ENCODE peak calls at places on chromosomes 4 and X, in ten cellular contexts. V is adrenal gland, N is IMR-90, S is thoracic aorta, W is suprapubic skin, T is colonic mucosa, G is WERI-Rb-1, C is brain microvascular endothelial cell, P is stomach, I is PC-3. Y is an unnamed sample.

GRCh38 chrX:38657562-38657961 is 96.2 kb downstream of the TSPAN7 start:
- DNase-seq in V (no peak), N (no peak), S (no peak), W (no peak), T (no peak), G (no peak), C (no peak), P (no peak), I (no peak), Y (no peak)

GRCh38 chr4:24121395-24122175 is 231.7 kb upstream of the PPARGC1A start:
- DNase-seq in V (no peak), N (peak), S (no peak), W (no peak), T (no peak), G (no peak), C (no peak), P (no peak), I (no peak), Y (no peak)

GRCh38 chr4:133801858-133802257 is 399.7 kb downstream of the PABPC4L start:
- DNase-seq in V (no peak), N (no peak), S (no peak), W (no peak), T (no peak), G (no peak), C (no peak), P (no peak), I (no peak), Y (no peak)

GRCh38 chr4:141705747-141706377 is 69.5 kb downstream of the IL15 start:
- DNase-seq in V (no peak), N (no peak), S (no peak), W (no peak), T (no peak), G (no peak), C (no peak), P (no peak), I (no peak), Y (no peak)

GRCh38 chr4:122156819-122157218 is 4.7 kb downstream of the BLTP1 start:
- DNase-seq in V (no peak), N (peak), S (no peak), W (no peak), T (no peak), G (no peak), C (no peak), P (no peak), I (no peak), Y (no peak)

GRCh38 chr4:10578027-10578426 is 106.5 kb downstream of the CLNK start:
- DNase-seq in V (no peak), N (no peak), S (no peak), W (no peak), T (no peak), G (no peak), C (no peak), P (no peak), I (no peak), Y (no peak)

GRCh38 chrX:39946822-39947221 is 150.9 kb downstream of the BCOR start:
- DNase-seq in V (no peak), N (peak), S (no peak), W (no peak), T (no peak), G (no peak), C (peak), P (no peak), I (peak), Y (no peak)

GRCh38 chrX:86981326-86981890 is 536.2 kb upstream of the KLHL4 start:
- DNase-seq in V (no peak), N (no peak), S (no peak), W (no peak), T (no peak), G (no peak), C (no peak), P (no peak), I (no peak), Y (no peak)

GRCh38 chr4:83855044-83855443 is 319.1 kb downstream of the GPAT3 start:
- DNase-seq in V (no peak), N (peak), S (no peak), W (no peak), T (no peak), G (no peak), C (peak), P (no peak), I (peak), Y (peak)

GRCh38 chr4:137677851-137678250 is 145.6 kb upstream of the PCDH18 start:
- DNase-seq in V (no peak), N (peak), S (no peak), W (no peak), T (no peak), G (no peak), C (no peak), P (no peak), I (peak), Y (no peak)

GRCh38 chr4:185101354-185101890 is 41.6 kb upstream of the SLC25A4 start:
- DNase-seq in V (no peak), N (no peak), S (no peak), W (no peak), T (no peak), G (no peak), C (no peak), P (no peak), I (no peak), Y (no peak)

GRCh38 chr4:60897415-60897814 is 302.7 kb upstream of the ADGRL3 start:
- DNase-seq in V (no peak), N (no peak), S (no peak), W (no peak), T (no peak), G (no peak), C (peak), P (no peak), I (peak), Y (no peak)

GRCh38 chr4:106993846-106994245 is 42.3 kb downstream of the DKK2 start:
- DNase-seq in V (no peak), N (no peak), S (no peak), W (no peak), T (no peak), G (no peak), C (no peak), P (no peak), I (no peak), Y (no peak)

GRCh38 chr4:78938474-78938867 is 767 bp downstream of the PAQR3 start:
- DNase-seq in V (no peak), N (no peak), S (no peak), W (no peak), T (no peak), G (no peak), C (no peak), P (no peak), I (no peak), Y (no peak)

GRCh38 chr4:29276150-29276549 is 1444.0 kb upstream of the PCDH7 start:
- DNase-seq in V (no peak), N (no peak), S (no peak), W (no peak), T (no peak), G (no peak), C (no peak), P (no peak), I (peak), Y (no peak)

GRCh38 chr4:29277381-29277780 is 1442.8 kb upstream of the PCDH7 start:
- DNase-seq in V (no peak), N (peak), S (no peak), W (no peak), T (no peak), G (no peak), C (peak), P (no peak), I (peak), Y (no peak)

GRCh38 chr4:29278580-29278979 is 1441.6 kb upstream of the PCDH7 start:
- DNase-seq in V (no peak), N (peak), S (no peak), W (no peak), T (no peak), G (no peak), C (peak), P (no peak), I (peak), Y (no peak)
- H3K4me3 ChIP-seq in V (no peak), N (no peak), S (no peak), W (no peak), T (no peak), G (no peak), C (no peak), P (no peak), I (peak), Y (no peak)

DNA sequence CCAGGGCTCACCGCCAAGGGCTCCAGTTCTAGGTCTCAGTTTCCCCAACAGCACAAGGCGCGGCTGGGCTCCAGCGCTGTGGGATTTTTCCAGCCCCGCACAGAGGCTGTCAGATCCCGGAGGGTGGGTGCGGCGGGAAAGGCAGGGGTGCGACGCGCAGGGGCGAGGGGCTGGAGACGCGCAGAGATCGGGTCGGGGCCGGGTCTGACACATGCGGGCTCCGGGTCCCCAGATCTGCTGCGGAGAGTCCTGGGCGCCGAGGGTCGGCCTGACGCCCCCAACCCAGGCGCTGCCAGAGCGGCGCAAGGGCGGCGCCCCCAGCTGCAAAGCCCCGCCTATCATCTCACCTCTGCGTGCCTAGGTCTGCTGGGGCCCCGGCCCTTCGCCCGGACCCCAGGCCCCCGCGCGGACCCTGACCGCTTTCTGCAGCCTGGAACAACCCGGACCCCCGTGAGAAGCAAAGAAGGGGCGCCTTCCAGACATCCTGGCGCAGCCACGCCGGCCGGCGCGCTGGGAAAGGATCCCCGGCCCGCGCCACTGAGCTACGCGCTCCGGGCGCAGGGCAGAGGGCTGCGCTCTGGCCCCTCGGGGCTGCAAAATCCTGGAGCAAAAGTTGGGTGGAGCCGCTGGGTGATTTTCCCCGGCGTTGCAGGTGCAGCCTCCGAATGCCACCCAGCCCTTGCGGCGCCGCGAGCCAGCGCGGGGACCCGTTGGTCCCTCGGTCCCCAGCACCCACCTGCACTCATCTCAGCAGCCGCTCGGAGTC is 486 bp downstream of the ABLIM2 start:
- DNase-seq in V (no peak), N (no peak), S (no peak), W (no peak), T (no peak), G (no peak), C (no peak), P (no peak), I (peak), Y (no peak)
- H3K27ac ChIP-seq in V (peak), N (no peak), S (peak), W (no peak), T (no peak), G (no peak), C (no peak), P (peak), I (no peak), Y (no peak)

GRCh38 chrX:135050603-135051002 is 1.3 kb downstream of the RTL8A start:
- DNase-seq in V (no peak), N (no peak), S (no peak), W (no peak), T (no peak), G (no peak), C (no peak), P (no peak), I (no peak), Y (no peak)
- TF ChIP-seq CTCF in V (no peak), N (no peak), S (no peak), W (no peak), T (no peak), G (no peak), C (no peak), P (no peak), I (no peak), Y (no peak)

DNA sequence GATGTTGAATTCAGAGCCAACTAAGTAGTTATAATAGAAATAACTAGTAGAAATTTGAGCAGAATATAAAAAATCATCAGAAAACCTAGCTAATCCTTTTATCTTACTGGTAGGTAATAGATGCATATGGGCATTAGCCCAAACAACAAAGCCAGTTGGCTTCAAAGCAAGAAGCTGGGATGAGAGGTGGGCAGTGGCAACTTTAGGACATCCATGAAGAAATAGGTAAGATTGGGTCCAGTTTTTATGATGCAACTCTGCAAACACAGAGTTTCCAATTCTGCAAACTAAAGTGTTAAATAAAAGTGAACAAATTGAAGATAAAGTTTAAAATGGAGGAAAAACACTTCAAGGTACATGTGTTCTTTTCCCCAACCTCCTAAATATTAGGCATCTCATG is 5.1 kb downstream of the PGRMC2 start:
- DNase-seq in V (no peak), N (no peak), S (no peak), W (no peak), T (no peak), G (no peak), C (no peak), P (no peak), I (no peak), Y (no peak)
- H3K4me3 ChIP-seq in V (no peak), N (no peak), S (no peak), W (no peak), T (no peak), G (no peak), C (no peak), P (no peak), I (no peak), Y (no peak)

DNA sequence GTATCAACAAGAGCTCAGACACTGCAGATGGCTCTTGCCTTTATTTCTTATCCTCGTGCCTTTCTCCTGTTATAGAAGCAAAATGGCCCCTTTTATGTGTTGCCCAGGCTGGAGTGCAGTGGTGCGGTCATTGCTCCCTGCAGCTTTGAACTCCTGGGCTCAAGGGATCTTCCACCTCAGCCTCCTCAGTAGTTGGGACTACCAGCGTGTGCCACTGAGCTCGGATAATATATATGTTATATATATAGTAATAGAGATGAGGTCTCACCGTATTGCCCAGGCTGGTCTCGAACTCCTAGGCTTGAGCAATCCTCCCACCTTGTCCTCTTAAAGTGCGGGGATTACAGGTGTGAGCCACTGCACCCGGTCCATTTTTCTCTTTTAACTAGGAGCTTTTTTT is 79.7 kb downstream of the TMEM131L start:
- DNase-seq in V (no peak), N (no peak), S (no peak), W (no peak), T (no peak), G (no peak), C (no peak), P (no peak), I (no peak), Y (no peak)
- H3K27ac ChIP-seq in V (no peak), N (no peak), S (peak), W (no peak), T (no peak), G (no peak), C (no peak), P (no peak), I (no peak), Y (no peak)

DNA sequence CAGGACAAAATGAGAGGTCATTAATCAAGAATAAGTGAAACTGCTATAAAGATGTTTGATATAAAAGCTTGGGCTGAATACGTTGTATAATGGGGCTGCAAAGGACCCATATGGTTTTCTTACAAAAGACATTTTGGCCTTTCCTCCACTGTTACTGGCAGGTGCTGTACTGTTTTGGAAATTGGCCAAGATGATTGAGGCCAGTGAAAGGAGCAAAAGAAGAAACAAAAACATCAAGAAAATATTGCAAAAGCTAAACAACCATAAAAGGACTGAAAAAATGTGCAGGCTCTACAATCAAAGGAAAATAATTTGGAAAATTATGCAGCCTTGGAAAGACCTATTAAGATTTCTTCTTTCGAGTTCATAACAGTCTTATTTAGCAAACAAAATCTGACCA is 222.2 kb upstream of the PPP1R2C start:
- DNase-seq in V (no peak), N (no peak), S (no peak), W (no peak), T (no peak), G (no peak), C (no peak), P (no peak), I (no peak), Y (no peak)
- TF ChIP-seq CTCF in V (no peak), N (no peak), S (no peak), W (no peak), T (no peak), G (no peak), C (no peak), P (no peak), I (no peak), Y (no peak)

DNA sequence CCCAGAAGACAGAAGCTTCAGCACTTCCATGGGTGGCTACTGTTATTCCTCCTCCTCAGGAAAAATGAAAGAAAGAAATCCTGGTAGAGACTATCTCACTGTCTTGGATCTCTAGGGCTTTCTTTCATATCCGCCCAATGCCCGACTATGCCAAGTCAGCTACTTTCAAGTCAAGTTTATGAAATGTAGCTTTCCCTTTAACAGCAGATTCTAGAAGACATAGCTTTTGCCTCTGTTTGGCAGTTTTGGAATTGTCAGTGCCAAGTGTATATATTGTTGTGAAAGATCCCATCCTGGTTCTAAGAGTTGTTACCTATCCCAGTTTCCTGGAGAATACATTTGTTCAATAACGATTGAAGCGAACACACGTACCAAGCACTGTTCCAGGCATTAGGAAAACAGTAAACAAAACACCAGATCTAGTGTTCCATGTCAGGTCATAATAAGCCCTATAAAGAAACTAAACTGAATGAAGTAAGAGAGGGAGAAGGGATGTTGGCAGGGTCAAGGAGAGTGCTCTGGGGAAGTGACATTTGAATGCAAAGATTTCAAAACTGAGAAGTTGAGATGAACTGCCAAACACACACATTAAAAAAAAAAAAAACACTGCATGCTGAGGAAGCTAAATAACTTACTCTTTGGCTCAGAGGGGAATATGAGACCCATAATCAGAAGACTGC is 14.5 kb upstream of the ENAM start:
- DNase-seq in V (no peak), N (no peak), S (no peak), W (no peak), T (no peak), G (no peak), C (no peak), P (no peak), I (no peak), Y (no peak)
- H3K4me3 ChIP-seq in V (peak), N (peak), S (peak), W (peak), T (no peak), G (no peak), C (no peak), P (peak), I (no peak), Y (no peak)

DNA sequence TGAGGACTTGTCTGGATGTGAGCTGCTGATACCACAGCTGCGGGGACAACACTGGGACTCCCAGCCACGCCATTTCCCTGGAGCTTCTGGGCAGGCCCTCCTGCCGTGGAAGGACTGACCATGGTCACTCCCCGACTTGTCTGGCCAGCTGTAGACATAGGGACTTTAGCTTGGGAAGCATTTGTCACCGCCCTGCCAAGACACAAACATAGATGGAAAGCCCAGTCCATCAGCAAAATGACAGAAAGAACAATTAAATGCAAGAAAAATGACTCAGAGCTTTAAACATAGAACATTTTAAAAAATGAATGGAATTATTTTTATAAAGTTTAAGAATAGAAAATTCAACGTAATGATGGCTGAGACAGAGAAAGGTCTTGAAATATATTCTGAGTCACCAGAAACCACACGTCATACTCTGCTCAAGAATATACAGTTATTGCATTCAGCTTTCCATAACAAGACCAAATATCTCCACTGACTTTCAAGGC is 107.6 kb upstream of the CBR4 start:
- DNase-seq in V (no peak), N (peak), S (peak), W (no peak), T (no peak), G (no peak), C (peak), P (no peak), I (no peak), Y (no peak)
- H3K27ac ChIP-seq in V (no peak), N (peak), S (peak), W (no peak), T (no peak), G (no peak), C (peak), P (no peak), I (peak), Y (peak)

Y was measured in RWPE2.